ENCODE peak calls at places on chromosome 20, in seven cellular contexts. R is HCT116, H is breast epithelium, D is esophagus squamous epithelium, K is uterus, Q is adrenal gland, E is NB4. W is an unnamed sample.

GRCh38 chr20:1934578-1935573 is 39.7 kb downstream of the SIRPA start:
- DNase-seq in H (no peak), K (peak), R (no peak), Q (peak), D (no peak), E (peak), W (peak)

GRCh38 chr20:41889871-41890224 is 271.7 kb upstream of the CHD6 start:
- DNase-seq in K (no peak), R (no peak), E (no peak), D (no peak), Q (no peak), H (no peak), W (no peak)

GRCh38 chr20:44218441-44218840 is 7.9 kb upstream of the OSER1 start:
- DNase-seq in H (no peak), K (no peak), E (no peak), D (no peak), R (no peak), Q (no peak), W (no peak)

GRCh38 chr20:33922224-33922623 is 71.5 kb upstream of the RALY start:
- DNase-seq in R (no peak), Q (no peak), K (no peak), E (no peak), H (no peak), D (no peak), W (no peak)

GRCh38 chr20:20037960-20038359 is 14.3 kb downstream of the CRNKL1 start:
- DNase-seq in R (no peak), E (no peak), Q (no peak), H (no peak), D (no peak), K (no peak), W (no peak)

GRCh38 chr20:34703573-34704176 is 469 bp upstream of the TP53INP2 start:
- DNase-seq in R (no peak), E (peak), K (no peak), Q (no peak), D (no peak), H (peak), W (peak)

GRCh38 chr20:64069614-64070243 is 6.7 kb downstream of the TCEA2 start:
- DNase-seq in H (no peak), D (no peak), Q (no peak), R (no peak), K (no peak), E (peak), W (no peak)

GRCh38 chr20:47668313-47669156 is 116.7 kb downstream of the SULF2 start:
- DNase-seq in K (no peak), H (no peak), Q (no peak), E (no peak), D (no peak), R (no peak), W (no peak)

GRCh38 chr20:8912731-8913130 is 156.2 kb upstream of the PLCB4 start:
- DNase-seq in H (no peak), Q (no peak), R (no peak), K (no peak), E (no peak), D (no peak), W (no peak)

GRCh38 chr20:64106981-64107735 is at the start of gene NPBWR2:
- DNase-seq in H (no peak), E (peak), Q (no peak), D (no peak), K (no peak), R (no peak), W (no peak)

GRCh38 chr20:33578510-33578909 is 83.6 kb upstream of the C20orf144 start:
- DNase-seq in D (no peak), H (no peak), E (no peak), R (no peak), K (no peak), Q (no peak), W (no peak)

GRCh38 chr20:38871560-38871953 is 54.7 kb upstream of the FAM83D start:
- DNase-seq in Q (no peak), K (no peak), H (no peak), D (no peak), R (no peak), E (no peak), W (no peak)

GRCh38 chr20:18388860-18389259 is 78.0 kb downstream of the DZANK1 start:
- DNase-seq in D (no peak), H (no peak), K (no peak), Q (no peak), R (peak), E (no peak), W (no peak)

GRCh38 chr20:2260250-2260649 is 35.6 kb upstream of the TGM3 start:
- DNase-seq in E (no peak), H (no peak), D (no peak), R (no peak), K (no peak), Q (no peak), W (no peak)

GRCh38 chr20:17568972-17569471 is 853 bp upstream of the DSTN start:
- DNase-seq in K (peak), R (peak), H (peak), Q (peak), D (no peak), E (no peak), W (peak)

GRCh38 chr20:8129211-8129986 is 2.7 kb upstream of the PLCB1 start:
- DNase-seq in R (no peak), D (no peak), H (no peak), Q (no peak), E (peak), K (no peak), W (no peak)

GRCh38 chr20:15288076-15288475 is 950.7 kb upstream of the FLRT3 start:
- DNase-seq in E (no peak), R (no peak), K (no peak), H (no peak), Q (no peak), D (no peak), W (no peak)

GRCh38 chr20:36670665-36671357 is 24.8 kb upstream of the SLA2 start:
- DNase-seq in H (no peak), D (no peak), R (no peak), Q (no peak), E (no peak), K (no peak), W (no peak)

GRCh38 chr20:33680681-33681080 is 5.5 kb downstream of the E2F1 start:
- DNase-seq in R (no peak), E (no peak), D (no peak), Q (no peak), K (no peak), H (no peak), W (no peak)

GRCh38 chr20:6122873-6123649 is at the start of gene FERMT1:
- DNase-seq in D (no peak), E (peak), K (peak), H (peak), R (peak), Q (peak), W (peak)

GRCh38 chr20:41177636-41178035 is 40.3 kb downstream of the PLCG1 start:
- DNase-seq in R (peak), D (no peak), E (no peak), Q (peak), H (peak), K (peak), W (peak)

GRCh38 chr20:44707259-44707580 is 7.9 kb upstream of the CCN5 start:
- DNase-seq in D (no peak), H (no peak), K (no peak), E (no peak), R (no peak), Q (no peak), W (no peak)

GRCh38 chr20:17624070-17624469 is 54.2 kb downstream of the DSTN start:
- DNase-seq in E (no peak), H (no peak), K (peak), R (no peak), D (no peak), Q (no peak), W (peak)

GRCh38 chr20:31709939-31710338 is 12.7 kb downstream of the BCL2L1 start:
- DNase-seq in D (no peak), H (no peak), K (no peak), Q (no peak), E (no peak), R (no peak), W (no peak)
- TF ChIP-seq POLR2A in D (no peak), H (no peak), K (no peak), Q (no peak), E (no peak), R (no peak), W (no peak)

GRCh38 chr20:21323640-21324039 is 20.5 kb downstream of the XRN2 start:
- DNase-seq in Q (peak), E (no peak), H (no peak), R (peak), D (no peak), K (no peak), W (no peak)
- TF ChIP-seq POLR2A in Q (no peak), E (no peak), H (no peak), R (no peak), D (no peak), K (no peak), W (no peak)

GRCh38 chr20:3786665-3787639 is at the start of gene CENPB:
- DNase-seq in D (peak), K (peak), Q (peak), E (peak), R (peak), H (peak), W (peak)
- TF ChIP-seq POLR2A in D (no peak), K (no peak), Q (no peak), E (peak), R (no peak), H (no peak), W (no peak)

GRCh38 chr20:62794007-62794724 is 2.1 kb upstream of the MRGBP start:
- DNase-seq in Q (peak), R (peak), K (peak), E (peak), D (peak), H (peak), W (peak)
- TF ChIP-seq POLR2A in Q (peak), R (no peak), K (peak), E (peak), D (peak), H (peak), W (peak)

GRCh38 chr20:46144626-46145025 is 26.5 kb downstream of the CD40 start:
- DNase-seq in Q (no peak), K (no peak), E (no peak), D (no peak), H (no peak), R (no peak), W (no peak)

GRCh38 chr20:46142124-46142523 is 24.0 kb downstream of the CD40 start:
- DNase-seq in E (no peak), D (no peak), K (no peak), H (no peak), Q (no peak), R (no peak), W (no peak)

GRCh38 chr20:46148313-46149213 is 30.4 kb downstream of the CD40 start:
- DNase-seq in E (no peak), R (no peak), H (no peak), D (no peak), Q (no peak), K (no peak), W (no peak)

GRCh38 chr20:46150982-46151381 is 32.9 kb downstream of the CD40 start:
- DNase-seq in D (no peak), R (no peak), H (no peak), Q (no peak), E (no peak), K (no peak), W (no peak)

GRCh38 chr20:46145646-46146045 is 27.5 kb downstream of the CD40 start:
- DNase-seq in R (no peak), E (no peak), Q (no peak), H (no peak), D (no peak), K (no peak), W (no peak)
- TF ChIP-seq POLR2A in R (no peak), E (no peak), Q (no peak), H (no peak), D (no peak), K (no peak), W (no peak)